ENCODE peak calls at places on chromosomes 16 and 17, in four cellular contexts. O is C1 segment of cervical spinal cord, S is fibroblast of mammary gland, E is islet precursor cell. V is an unnamed sample.

GRCh38 chr17:5509482-5509881 is 23.1 kb downstream of the MIS12 start:
- DNase-seq in O (no peak), S (peak), E (peak), V (no peak)

GRCh38 chr16:85663891-85664321 is 24.8 kb downstream of the GINS2 start:
- DNase-seq in O (no peak), E (no peak), S (peak), V (no peak)

GRCh38 chr17:43118679-43119615 is 6.2 kb downstream of the BRCA1 start:
- DNase-seq in S (no peak), O (no peak), E (peak), V (no peak)

GRCh38 chr17:18987862-18988545 is 16.6 kb downstream of the FAM83G start:
- DNase-seq in S (no peak), E (no peak), O (no peak), V (no peak)

GRCh38 chr16:75805946-75806345 is 79.7 kb upstream of the CPHXL start:
- DNase-seq in E (no peak), O (no peak), S (no peak), V (peak)

GRCh38 chr17:43608313-43608712 is 53.4 kb downstream of the MEOX1 start:
- DNase-seq in O (no peak), S (peak), E (no peak), V (no peak)

GRCh38 chr17:7993972-7994589 is 8.3 kb upstream of the GUCY2D start:
- DNase-seq in O (no peak), E (no peak), S (no peak), V (no peak)

GRCh38 chr17:15882058-15882720 is 62.7 kb upstream of the ADORA2B start:
- DNase-seq in S (no peak), E (peak), O (no peak), V (peak)